ENCODE peak calls at places on chromosomes 11 and 22, in five cellular contexts. H, U, X, J and F are unnamed samples.

GRCh38 chr11:21514298-21514697 is 678.6 kb upstream of the ANO5 start:
- DNase-seq in H (no peak), U (peak), X (no peak), J (peak), F (no peak)

GRCh38 chr11:57787920-57788716 is 26.5 kb downstream of the CTNND1 start:
- DNase-seq in H (no peak), U (no peak), X (no peak), J (no peak), F (no peak)

GRCh38 chr11:93689166-93689734 is 27.8 kb downstream of the CEP295 start:
- DNase-seq in H (no peak), U (no peak), X (no peak), J (no peak), F (no peak)

GRCh38 chr22:35844886-35845285 is 127.2 kb downstream of the APOL5 start:
- DNase-seq in H (no peak), U (no peak), X (no peak), J (no peak), F (no peak)

GRCh38 chr11:119578466-119579220 is 150.4 kb downstream of the NECTIN1 start:
- DNase-seq in H (no peak), U (no peak), X (peak), J (no peak), F (no peak)

GRCh38 chr11:16494918-16495691 is 138.8 kb upstream of the SOX6 start:
- DNase-seq in H (no peak), U (no peak), X (no peak), J (no peak), F (no peak)

GRCh38 chr11:65416341-65417185 is 6.0 kb upstream of the NEAT1 start:
- DNase-seq in H (peak), U (peak), X (peak), J (peak), F (peak)

GRCh38 chr11:6442441-6442840 is 1.7 kb upstream of the HPX start:
- DNase-seq in H (no peak), U (no peak), X (no peak), J (no peak), F (no peak)

GRCh38 chr11:19307498-19307897 is 66.8 kb upstream of the E2F8 start:
- DNase-seq in H (no peak), U (no peak), X (no peak), J (no peak), F (no peak)

GRCh38 chr22:32926600-32926999 is 125.1 kb downstream of the TIMP3 start:
- DNase-seq in H (peak), U (peak), X (peak), J (no peak), F (no peak)

GRCh38 chr11:75592699-75593098 is 30.6 kb downstream of the SERPINH1 start:
- DNase-seq in H (no peak), U (no peak), X (no peak), J (no peak), F (no peak)

GRCh38 chr22:25739659-25740344 is 2.2 kb upstream of the MYO18B start:
- DNase-seq in H (no peak), U (no peak), X (no peak), J (no peak), F (no peak)

GRCh38 chr11:1341928-1342524 is 32.6 kb upstream of the TOLLIP start:
- DNase-seq in H (peak), U (no peak), X (no peak), J (peak), F (no peak)

GRCh38 chr11:68950268-68950667 is 30.5 kb downstream of the MRGPRD start:
- DNase-seq in H (peak), U (peak), X (no peak), J (no peak), F (no peak)

GRCh38 chr11:75743711-75744563 is 24.6 kb upstream of the DGAT2 start:
- DNase-seq in H (no peak), U (no peak), X (no peak), J (no peak), F (no peak)

GRCh38 chr11:64459609-64460008 is 100.6 kb downstream of the RPS6KA4 start:
- DNase-seq in H (no peak), U (no peak), X (no peak), J (no peak), F (no peak)

GRCh38 chr11:119612814-119613213 is 116.2 kb downstream of the NECTIN1 start:
- DNase-seq in H (no peak), U (no peak), X (no peak), J (no peak), F (no peak)

GRCh38 chr11:76123243-76123642 is 83.1 kb downstream of the WNT11 start:
- DNase-seq in H (no peak), U (no peak), X (no peak), J (no peak), F (no peak)